ENCODE peak calls at places on chromosomes 7 and 10, in five cellular contexts. V is K562, E is A549, W is upper lobe of left lung, U is HepG2. M is an unnamed sample.

GRCh38 chr7:136405931-136406777 is 429.0 kb upstream of the MTPN start:
- ATAC-seq in U (peak; percentile 98), W (no peak), E (peak; percentile 94), V (peak; percentile 96), M (peak; percentile 57)

GRCh38 chr10:98400482-98400881 is 14.5 kb downstream of the PYROXD2 start:
- ATAC-seq in E (no peak), W (peak; percentile 24), U (no peak), V (no peak), M (no peak)

GRCh38 chr10:14405076-14406065 is 74.6 kb upstream of the FRMD4A start:
- ATAC-seq in E (peak; percentile 19), U (no peak), V (no peak), W (no peak), M (no peak)

GRCh38 chr7:40899651-40900507 is 765.1 kb downstream of the SUGCT start:
- ATAC-seq in V (no peak), U (no peak), E (no peak), W (no peak), M (peak; percentile 78)

GRCh38 chr10:119233123-119233820 is 25.9 kb downstream of the GRK5 start:
- ATAC-seq in E (no peak), W (no peak), U (no peak), V (no peak), M (peak; percentile 40)

GRCh38 chr7:121752706-121753105 is 120.3 kb upstream of the PTPRZ1 start:
- ATAC-seq in E (peak; percentile 40), W (no peak), V (no peak), U (peak; percentile 50), M (no peak)

GRCh38 chr10:115321360-115321759 is 228.2 kb downstream of the ATRNL1 start:
- ATAC-seq in E (no peak), V (no peak), W (no peak), U (no peak), M (no peak)

GRCh38 chr10:96714031-96714590 is 6.2 kb downstream of the PIK3AP1 start:
- ATAC-seq in U (no peak), W (no peak), E (no peak), V (no peak), M (no peak)

GRCh38 chr7:84693483-84693882 is 493.4 kb downstream of the SEMA3D start:
- ATAC-seq in U (no peak), E (no peak), V (no peak), W (no peak), M (no peak)

GRCh38 chr10:29437871-29438270 is 149.0 kb downstream of the LYZL1 start:
- ATAC-seq in V (no peak), E (no peak), W (no peak), U (no peak), M (no peak)

GRCh38 chr7:104890216-104890615 is 123.8 kb upstream of the KMT2E start:
- ATAC-seq in V (peak; percentile 74), E (no peak), U (no peak), W (no peak), M (no peak)

GRCh38 chr7:46545790-46546189 is 624.7 kb upstream of the IGFBP3 start:
- ATAC-seq in E (no peak), W (no peak), U (no peak), V (no peak), M (no peak)

GRCh38 chr7:1917221-1918062 is 247.4 kb downstream of the ELFN1 start:
- ATAC-seq in U (no peak), V (no peak), W (no peak), E (no peak), M (no peak)

GRCh38 chr10:82934429-82934828 is 1059.4 kb downstream of the NRG3 start:
- ATAC-seq in U (peak; percentile 44), W (no peak), E (no peak), V (no peak), M (no peak)

GRCh38 chr7:130112078-130112477 is 41.7 kb downstream of the KLHDC10 start:
- ATAC-seq in U (no peak), W (no peak), E (no peak), V (no peak), M (no peak)

GRCh38 chr7:140451716-140452115 is 27.6 kb downstream of the MKRN1 start:
- ATAC-seq in U (peak; percentile 27), W (no peak), E (peak; percentile 37), V (peak; percentile 58), M (no peak)

GRCh38 chr10:62058896-62059423 is 157.5 kb downstream of the ARID5B start:
- ATAC-seq in U (no peak), W (no peak), V (no peak), E (no peak), M (no peak)

GRCh38 chr10:484925-485661 is 204.4 kb downstream of the DIP2C start:
- ATAC-seq in W (peak; percentile 39), U (no peak), V (no peak), E (peak; percentile 53), M (peak; percentile 21)

GRCh38 chr10:78899996-78900714 is 168.6 kb upstream of the ZMIZ1 start:
- ATAC-seq in W (no peak), V (peak; percentile 42), E (peak; percentile 50), U (peak; percentile 79), M (peak; percentile 91)

GRCh38 chr10:103154464-103155299 is 38.4 kb downstream of the NT5C2 start:
- ATAC-seq in W (no peak), E (peak; percentile 49), U (peak; percentile 72), V (no peak), M (no peak)

GRCh38 chr7:8282162-8282561 is 20.2 kb upstream of the ICA1 start:
- ATAC-seq in E (no peak), U (no peak), V (no peak), W (no peak), M (no peak)

GRCh38 chr7:139482662-139483466 is 609 bp downstream of the KLRG2 start:
- ATAC-seq in V (no peak), W (no peak), E (peak; percentile 76), U (peak; percentile 45), M (peak; percentile 54)

GRCh38 chr7:100538348-100538653 is 702 bp upstream of the AGFG2 start:
- ATAC-seq in W (no peak), V (no peak), E (no peak), U (no peak), M (no peak)

GRCh38 chr7:100532165-100533022 is 6.6 kb upstream of the AGFG2 start:
- ATAC-seq in V (peak; percentile 76), W (no peak), E (no peak), U (no peak), M (no peak)
- TF ChIP-seq POLR2A in V (no peak), W (no peak), E (no peak), U (no peak), M (no peak)

GRCh38 chr7:20783716-20784310 is 2.9 kb downstream of the SP8 start:
- ATAC-seq in W (no peak), U (no peak), V (no peak), E (peak; percentile 61), M (no peak)
- H3K4me3 ChIP-seq in W (peak overlapping the region; percentile 13), U (no peak overlapping the region), V (no peak overlapping the region), E (no peak overlapping the region), M (no peak overlapping the region)

GRCh38 chr10:132427939-132428367 is 31.0 kb downstream of the PWWP2B start:
- ATAC-seq in E (no peak), U (no peak), W (no peak), V (no peak), M (no peak)

GRCh38 chr10:132428486-132428885 is 31.5 kb downstream of the PWWP2B start:
- ATAC-seq in E (no peak), W (no peak), V (no peak), U (no peak), M (no peak)

GRCh38 chr10:132430861-132431271 is 33.9 kb downstream of the PWWP2B start:
- ATAC-seq in E (no peak), V (no peak), U (no peak), W (no peak), M (no peak)

GRCh38 chr10:132430231-132430743 is 33.3 kb downstream of the PWWP2B start:
- ATAC-seq in E (no peak), U (no peak), W (no peak), V (no peak), M (no peak)

DNA sequence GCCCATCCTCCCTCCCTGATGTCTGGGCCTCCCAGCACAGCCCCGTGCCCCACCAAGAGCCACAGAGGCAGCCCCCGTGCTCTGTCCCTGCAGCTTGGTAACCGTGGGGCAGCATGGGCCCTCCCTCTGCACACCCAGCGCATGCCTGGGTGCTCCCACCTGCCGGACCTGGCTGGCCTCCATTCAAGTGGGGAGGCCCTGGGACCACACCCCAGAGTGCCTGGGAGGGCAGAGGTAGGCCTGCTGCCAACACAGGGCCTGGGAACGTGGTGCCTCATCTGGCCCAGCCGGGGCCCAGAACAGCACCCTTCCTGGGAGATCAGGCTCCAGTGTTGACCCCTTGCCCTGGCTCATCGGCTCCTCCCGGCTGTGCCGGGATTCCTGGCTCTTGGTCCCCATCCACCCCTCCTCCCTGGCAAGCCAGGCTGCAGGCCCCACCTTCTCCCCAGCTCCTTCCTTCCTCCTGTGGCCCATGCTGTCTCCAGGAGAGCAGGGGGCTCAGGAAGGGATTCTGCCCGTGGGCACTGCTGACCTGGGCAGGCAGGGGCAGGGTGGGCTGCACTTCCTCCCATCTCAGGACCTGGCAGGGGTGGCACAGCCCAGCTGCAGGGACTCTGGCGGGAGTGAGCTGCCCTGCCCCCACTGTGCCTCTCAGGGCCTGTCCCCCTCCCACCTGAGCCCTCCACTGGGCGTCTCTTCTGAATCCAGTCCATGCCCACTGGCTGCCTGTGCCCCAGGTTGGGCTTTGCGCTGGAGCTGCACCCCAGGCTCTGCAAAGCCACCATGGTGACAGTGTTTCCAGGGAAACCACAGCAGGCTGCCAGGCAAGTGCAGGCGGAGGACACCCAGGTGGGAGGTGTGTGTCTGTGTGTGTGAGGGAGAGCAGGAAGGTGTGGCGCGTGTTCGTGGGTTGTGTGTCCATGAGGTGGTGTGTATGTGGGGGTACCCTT is 32.6 kb downstream of the PWWP2B start:
- ATAC-seq in W (peak; percentile 32), E (peak; percentile 20), V (no peak), U (no peak), M (no peak)
- TF ChIP-seq EP300 in W (no peak), E (no peak), V (no peak), U (no peak), M (no peak)

GRCh38 chr7:101200504-101200861 is 353 bp downstream of the MOGAT3 start:
- ATAC-seq in U (peak; percentile 39), E (peak; percentile 28), W (no peak), V (peak; percentile 6), M (no peak)

GRCh38 chr7:101202603-101202918 is 1.7 kb upstream of the MOGAT3 start:
- ATAC-seq in E (no peak), U (no peak), V (no peak), W (no peak), M (no peak)

GRCh38 chr7:101198476-101198875 is 2.4 kb downstream of the MOGAT3 start:
- ATAC-seq in E (no peak), V (no peak), U (no peak), W (no peak), M (no peak)

GRCh38 chr7:101201695-101202602 is 1.1 kb upstream of the MOGAT3 start:
- ATAC-seq in V (no peak), U (peak; percentile 77), E (no peak), W (no peak), M (no peak)

DNA sequence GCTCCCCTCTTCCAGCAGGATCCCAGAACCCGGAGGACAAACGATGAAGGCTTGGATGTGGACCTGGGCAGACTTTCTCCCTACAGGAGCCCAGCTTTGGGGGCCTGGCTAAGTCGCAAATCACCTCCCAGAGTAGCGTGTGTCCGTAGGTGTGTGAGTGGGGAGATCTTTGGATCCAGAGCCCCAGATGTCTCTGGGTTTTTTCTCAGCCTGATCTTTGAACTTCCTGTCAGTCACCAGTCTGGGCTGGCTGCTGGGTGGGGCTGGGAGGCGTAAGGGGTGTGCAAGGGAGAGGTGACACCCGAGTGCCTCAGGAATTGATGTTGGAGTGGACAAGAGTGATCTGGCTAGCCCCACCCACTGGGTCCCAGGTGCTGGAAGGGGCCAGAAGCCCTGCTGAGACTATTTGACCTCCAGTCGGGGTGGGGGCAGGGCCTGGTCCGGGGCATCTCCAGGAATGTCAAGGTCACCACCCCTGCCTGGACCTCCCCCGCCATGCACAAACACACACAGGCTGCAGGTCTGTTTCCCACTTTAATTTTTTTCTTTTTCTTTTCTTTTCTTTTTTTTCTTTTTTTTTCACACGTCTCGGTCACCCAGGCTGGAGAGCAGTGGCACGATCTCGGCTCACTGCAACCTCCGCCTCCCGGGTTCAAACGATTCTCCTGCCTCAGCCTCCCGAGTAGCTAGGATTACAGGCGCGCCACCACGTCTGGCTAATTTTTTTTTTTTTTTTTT is at the start of gene MOGAT3:
- ATAC-seq in W (no peak), V (peak; percentile 82), E (peak; percentile 42), U (peak; percentile 89), M (no peak)
- TF ChIP-seq POLR2A in W (no peak), V (no peak), E (no peak), U (peak; percentile 95), M (no peak)